ENCODE peak calls at places on chromosomes 2 and 18, in eight cellular contexts. W is cardiac fibroblast; K is psoas muscle; M is stimulated activated CD4-positive, alpha-beta T cell treated with anti-CD3 and anti-CD28 coated beads, Interleukin-12 subunit alpha, Interleukin-12 subunit beta, amount 100 ng/mL, for 48 hours; B is heart right ventricle; P is NCI-H460; O is mesenchymal stem cell; L is Ammon's horn. E is an unnamed sample.

GRCh38 chr18:28159055-28159454 is 17.9 kb downstream of the CDH2 start:
- DNase-seq in P (no peak), W (no peak), L (no peak), B (no peak), K (no peak), O (no peak), M (no peak), E (no peak)

GRCh38 chr18:69898241-69898861 is 49.3 kb downstream of the CD226 start:
- DNase-seq in M (no peak), P (no peak), K (no peak), B (no peak), W (no peak), O (no peak), L (no peak), E (no peak)

GRCh38 chr18:58348947-58349346 is 279.9 kb downstream of the ALPK2 start:
- DNase-seq in M (no peak), K (no peak), L (no peak), W (no peak), B (no peak), O (no peak), P (no peak), E (no peak)

GRCh38 chr2:12514168-12514567 is 202.6 kb upstream of the TRIB2 start:
- DNase-seq in W (no peak), L (no peak), M (no peak), P (no peak), O (no peak), K (no peak), B (no peak), E (no peak)

GRCh38 chr2:120990451-120990871 is 254.8 kb downstream of the GLI2 start:
- DNase-seq in M (no peak), L (no peak), P (no peak), K (no peak), O (no peak), W (no peak), B (no peak), E (no peak)

GRCh38 chr18:12031836-12032235 is 50.5 kb downstream of the IMPA2 start:
- DNase-seq in B (peak), M (no peak), P (no peak), O (no peak), L (no peak), W (peak), K (peak), E (peak)

GRCh38 chr2:100882645-100883613 is 63.0 kb downstream of the NPAS2 start:
- DNase-seq in O (no peak), W (peak), M (no peak), L (no peak), K (no peak), P (no peak), B (no peak), E (no peak)

GRCh38 chr2:225599856-225600255 is 200.3 kb downstream of the NYAP2 start:
- DNase-seq in K (no peak), B (no peak), O (no peak), P (no peak), W (no peak), L (no peak), M (no peak), E (no peak)

GRCh38 chr2:37344453-37345361 is at the start of gene QPCT:
- DNase-seq in M (peak), W (peak), O (peak), P (peak), L (no peak), B (peak), K (peak), E (peak)

GRCh38 chr2:62705859-62706720 is 577 bp downstream of the EHBP1 start:
- DNase-seq in B (peak), K (peak), P (peak), L (peak), O (peak), W (peak), M (no peak), E (peak)

GRCh38 chr2:124254621-124255020 is 229.5 kb downstream of the CNTNAP5 start:
- DNase-seq in M (no peak), L (no peak), P (no peak), O (peak), W (peak), B (no peak), K (no peak), E (no peak)

GRCh38 chr18:2304378-2305175 is 266.7 kb downstream of the METTL4 start:
- DNase-seq in K (no peak), M (no peak), O (no peak), L (no peak), P (peak), B (no peak), W (peak), E (no peak)

GRCh38 chr18:31687529-31687928 is 3.1 kb upstream of the B4GALT6 start:
- DNase-seq in O (no peak), W (no peak), K (no peak), B (no peak), P (no peak), M (no peak), L (no peak), E (no peak)

GRCh38 chr2:46887028-46887885 is 28.3 kb downstream of the MCFD2 start:
- DNase-seq in O (no peak), B (no peak), L (no peak), P (no peak), M (no peak), W (peak), K (no peak), E (no peak)